ENCODE peak calls at places on chromosome 14, in seven cellular contexts. W is neural progenitor cell, J is GM23248, Y is astrocyte, N is HCT116, V is endothelial cell of umbilical vein, I is mammary epithelial cell. H is an unnamed sample.

GRCh38 chr14:41570415-41571155 is 36.1 kb upstream of the LRFN5 start:
- DNase-seq in W (no peak), Y (no peak), I (no peak), J (no peak), N (no peak), V (no peak), H (no peak)

GRCh38 chr14:57009585-57010515 is 199.6 kb upstream of the OTX2 start:
- DNase-seq in V (no peak), I (peak; percentile 3), Y (no peak), J (no peak), N (no peak), W (no peak), H (no peak)

GRCh38 chr14:68891851-68892660 is 87.0 kb downstream of the ACTN1 start:
- DNase-seq in W (no peak), J (peak; percentile 71), Y (peak; percentile 70), I (peak; percentile 62), N (no peak), V (no peak), H (no peak)

GRCh38 chr14:100146548-100147091 is 12.8 kb downstream of the DEGS2 start:
- DNase-seq in W (no peak), Y (no peak), I (no peak), N (no peak), J (no peak), V (no peak), H (no peak)

GRCh38 chr14:82999802-83000201 is 1466.1 kb upstream of the SEL1L start:
- DNase-seq in V (no peak), I (no peak), Y (no peak), N (no peak), J (peak; percentile 6), W (peak; percentile 54), H (no peak)

GRCh38 chr14:101895256-101895655 is 69.1 kb upstream of the DYNC1H1 start:
- DNase-seq in N (no peak), I (no peak), Y (no peak), V (no peak), J (no peak), W (no peak), H (no peak)

GRCh38 chr14:91229743-91230200 is 14.7 kb downstream of the GPR68 start:
- DNase-seq in N (no peak), V (no peak), W (no peak), Y (peak; percentile 93), J (peak; percentile 66), I (peak; percentile 71), H (no peak)

GRCh38 chr14:36522347-36522971 is 2.4 kb upstream of the NKX2-1 start:
- DNase-seq in N (no peak), Y (no peak), I (no peak), W (peak; percentile 54), J (no peak), V (no peak), H (no peak)

GRCh38 chr14:67722293-67722692 is 20.6 kb downstream of the RDH12 start:
- DNase-seq in N (no peak), V (no peak), I (peak; percentile 9), W (peak; percentile 61), Y (peak; percentile 27), J (peak; percentile 42), H (no peak)

GRCh38 chr14:35878272-35879140 is 52.4 kb downstream of the BRMS1L start:
- DNase-seq in V (peak; percentile 89), J (peak; percentile 89), N (peak; percentile 12), I (peak; percentile 72), W (no peak), Y (peak; percentile 87), H (peak; percentile 32)

GRCh38 chr14:67551940-67552339 is 18.9 kb downstream of the PLEKHH1 start:
- DNase-seq in N (no peak), I (no peak), W (no peak), J (no peak), V (no peak), Y (no peak), H (no peak)

GRCh38 chr14:67583711-67584644 is 16.1 kb downstream of the PIGH start:
- DNase-seq in N (peak; percentile 47), I (peak; percentile 32), Y (peak; percentile 20), W (peak; percentile 70), V (peak; percentile 53), J (peak; percentile 58), H (peak; percentile 60)

GRCh38 chr14:22977434-22977683 is 5.0 kb downstream of the AJUBA start:
- DNase-seq in V (no peak), N (no peak), Y (no peak), J (no peak), W (no peak), I (no peak), H (no peak)

GRCh38 chr14:65958664-65959562 is 527.3 kb upstream of the CCDC196 start:
- DNase-seq in I (no peak), N (peak; percentile 15), W (peak; percentile 62), Y (peak; percentile 7), J (peak; percentile 54), V (peak; percentile 35), H (no peak)

GRCh38 chr14:75402867-75403413 is 24.9 kb upstream of the JDP2 start:
- DNase-seq in N (no peak), V (no peak), I (no peak), J (no peak), W (no peak), Y (no peak), H (no peak)

GRCh38 chr14:104427126-104427851 is 152.3 kb upstream of the C14orf180 start:
- DNase-seq in W (no peak), J (no peak), Y (no peak), N (no peak), V (no peak), I (no peak), H (no peak)

GRCh38 chr14:48954446-48954845 is 631.7 kb downstream of the RPS29 start:
- DNase-seq in N (no peak), W (no peak), I (no peak), J (no peak), Y (no peak), V (no peak), H (no peak)

GRCh38 chr14:28656704-28657255 is 109.8 kb upstream of the FOXG1 start:
- DNase-seq in I (peak; percentile 42), N (no peak), Y (peak; percentile 67), W (no peak), J (no peak), V (no peak), H (no peak)

GRCh38 chr14:94113490-94113889 is 3.0 kb downstream of the IFI27 start:
- DNase-seq in Y (peak; percentile 50), N (no peak), V (peak; percentile 30), J (no peak), I (peak; percentile 16), W (no peak), H (no peak)

GRCh38 chr14:52318829-52319604 is 4.9 kb downstream of the PTGER2 start:
- DNase-seq in I (no peak), W (no peak), V (no peak), N (no peak), Y (peak; percentile 32), J (peak; percentile 41), H (no peak)

GRCh38 chr14:46344327-46344937 is 307.1 kb downstream of the RPL10L start:
- DNase-seq in Y (peak; percentile 2), I (peak; percentile 12), N (peak; percentile 3), V (peak; percentile 60), J (peak; percentile 53), W (peak; percentile 66), H (peak; percentile 1)

GRCh38 chr14:51092965-51093364 is 1.9 kb downstream of the TRIM9 start:
- DNase-seq in J (no peak), Y (no peak), V (no peak), N (no peak), W (no peak), I (no peak), H (no peak)
- TF ChIP-seq EZH2 in J (no peak), Y (no peak), V (no peak), N (no peak), W (no peak), I (no peak), H (no peak)

GRCh38 chr14:34187645-34188044 is 236.8 kb upstream of the EGLN3 start:
- DNase-seq in N (no peak), Y (no peak), W (no peak), V (no peak), J (no peak), I (no peak), H (no peak)

GRCh38 chr14:34187061-34187460 is 236.2 kb upstream of the EGLN3 start:
- DNase-seq in J (no peak), N (no peak), V (no peak), Y (no peak), W (no peak), I (no peak), H (no peak)

GRCh38 chr14:34189866-34190265 is 239.0 kb upstream of the EGLN3 start:
- DNase-seq in J (no peak), N (no peak), I (no peak), W (no peak), Y (no peak), V (no peak), H (no peak)

GRCh38 chr14:34190746-34191145 is 239.9 kb upstream of the EGLN3 start:
- DNase-seq in Y (no peak), V (no peak), J (no peak), W (no peak), I (no peak), N (no peak), H (no peak)
- H3K9me3 ChIP-seq in Y (no peaks in the 10 kb centered on the region), V (no peaks in the 10 kb centered on the region), J (no peaks in the 10 kb centered on the region), W (no peaks in the 10 kb centered on the region), I (no peaks in the 10 kb centered on the region), N (no peaks in the 10 kb centered on the region), H (no peaks in the 10 kb centered on the region)

DNA sequence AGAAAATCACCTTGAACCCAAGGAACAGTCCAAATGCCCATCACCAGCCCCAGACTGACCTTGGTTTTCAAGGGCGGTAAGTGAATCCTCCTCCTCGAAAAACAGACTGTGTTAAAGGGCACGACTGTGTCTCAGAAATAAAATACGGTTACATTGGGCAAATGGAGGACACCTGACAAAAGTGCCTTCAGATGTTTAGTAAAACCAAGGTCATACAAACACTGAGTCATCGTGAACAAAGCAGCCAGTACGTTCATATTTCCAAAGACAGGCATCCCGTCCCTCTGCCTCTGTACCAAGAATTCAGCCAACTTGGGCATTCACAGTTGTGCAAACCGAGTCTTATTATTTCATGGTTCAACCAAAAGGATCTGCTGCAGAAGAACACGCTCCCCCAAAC is 25.9 kb downstream of the FOXN3 start:
- DNase-seq in Y (peak; percentile 30), I (no peak), W (no peak), J (no peak), V (no peak), N (no peak), H (no peak)
- H3K79me2 ChIP-seq in Y (peaks cover 93% of the 10 kb centered on the region), I (no peaks in the 10 kb centered on the region), W (peaks cover 96% of the 10 kb centered on the region), J (peaks cover 78% of the 10 kb centered on the region), V (peaks cover under 1% of the 10 kb centered on the region), N (peaks cover 2% of the 10 kb centered on the region), H (no peaks in the 10 kb centered on the region)

DNA sequence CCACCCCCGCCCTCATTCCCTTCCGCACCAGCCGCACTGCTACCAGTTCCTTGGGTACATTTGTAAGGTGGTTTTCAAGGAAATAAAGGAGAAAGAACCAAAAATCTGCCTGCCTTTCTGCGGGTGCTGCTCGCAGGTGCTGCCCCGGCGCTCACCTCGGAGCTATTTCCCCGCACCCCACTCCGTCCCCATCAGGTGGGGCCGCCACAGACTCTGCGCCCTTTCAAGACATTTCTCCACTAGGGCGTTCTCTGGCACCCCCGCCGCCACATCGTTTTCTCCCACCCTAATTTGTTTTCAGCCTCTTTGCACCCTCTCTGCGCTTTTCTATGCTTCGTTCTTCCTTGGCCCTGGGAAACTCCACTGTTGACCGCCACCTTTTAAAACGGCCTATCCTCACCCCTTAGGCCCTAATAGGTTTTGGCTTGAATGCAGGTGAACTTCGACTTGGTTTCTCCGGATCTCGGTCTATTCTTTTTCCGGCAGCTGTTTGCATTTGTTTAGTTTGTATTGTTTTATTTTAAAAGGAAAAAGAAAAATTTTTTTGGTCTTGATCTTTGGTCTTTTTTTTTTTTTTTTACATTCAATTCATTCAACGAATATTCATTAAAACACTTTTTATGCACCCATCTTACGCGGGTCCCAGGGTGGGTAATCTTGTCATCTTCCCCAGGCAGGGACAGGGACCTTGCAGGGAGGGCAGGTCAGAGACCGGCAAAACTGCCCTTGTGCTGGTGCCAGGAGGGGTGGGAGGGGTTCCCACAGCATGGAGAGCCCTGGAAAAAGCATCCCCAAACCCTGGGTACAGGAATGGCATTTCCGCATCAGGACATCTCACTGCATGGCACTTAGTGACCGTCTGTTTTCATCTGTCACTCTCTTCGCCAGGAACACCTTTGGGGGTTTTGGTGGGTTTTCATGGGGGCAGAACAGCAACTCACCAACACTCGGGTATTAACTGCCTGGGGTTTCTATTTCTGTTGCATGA is 3.1 kb downstream of the VSX2 start:
- DNase-seq in I (no peak), Y (no peak), N (no peak), J (no peak), V (no peak), W (peak; percentile 46), H (no peak)
- TF ChIP-seq EZH2 in I (peak; percentile 46), Y (peak; percentile 24), N (no peak), J (peak; percentile 69), V (no peak), W (no peak), H (no peak)

H was measured in PC-9.